ENCODE peak calls at places on chromosomes 5 and 9, in six cellular contexts. O, W, C, A, H and K are unnamed samples.

GRCh38 chr9:110443146-110443877 is 105.6 kb upstream of the TXNDC8 start:
- DNase-seq in A (peak; percentile 94), O (no peak), H (no peak), W (no peak), C (no peak), K (no peak)

GRCh38 chr5:80068237-80068636 is 33.1 kb downstream of the THBS4 start:
- DNase-seq in C (no peak), A (no peak), W (no peak), O (no peak), H (no peak), K (no peak)

GRCh38 chr5:160646033-160646432 is 206.0 kb downstream of the ATP10B start:
- DNase-seq in O (no peak), H (no peak), C (no peak), W (no peak), A (no peak), K (no peak)

GRCh38 chr5:173618927-173619519 is 2.6 kb upstream of the BOD1 start:
- DNase-seq in A (peak; percentile 48), W (peak; percentile 70), C (peak; percentile 36), H (peak; percentile 20), O (peak; percentile 64), K (no peak)

GRCh38 chr9:14215614-14216013 is 98.3 kb downstream of the NFIB start:
- DNase-seq in W (no peak), C (no peak), A (peak; percentile 65), O (no peak), H (no peak), K (no peak)

GRCh38 chr9:123637940-123638634 is 282.1 kb downstream of the CRB2 start:
- DNase-seq in C (peak; percentile 13), W (peak; percentile 40), H (no peak), O (no peak), A (no peak), K (no peak)

GRCh38 chr5:93126634-93127033 is 454.4 kb downstream of the NR2F1-AS1 start:
- DNase-seq in W (no peak), O (no peak), A (no peak), H (no peak), C (no peak), K (no peak)

GRCh38 chr9:19231126-19232035 is 888 bp downstream of the DENND4C start:
- DNase-seq in O (peak; percentile 50), A (no peak), C (no peak), H (no peak), W (peak; percentile 40), K (no peak)